ENCODE peak calls at places on chromosomes 7 and 10, in six cellular contexts. S is mesenchymal stem cell, B is IMR-90, U is neuronal stem cell, I is H9, Q is H1. F is an unnamed sample.

GRCh38 chr7:26863504-26864308 is 684 bp downstream of the SKAP2 start:
- DNase-seq in S (peak), B (peak), U (no peak), I (no peak), Q (no peak), F (peak)

GRCh38 chr10:97861351-97861750 is 11.7 kb downstream of the GOLGA7B start:
- DNase-seq in S (peak), B (peak), U (no peak), I (no peak), Q (no peak), F (peak)

GRCh38 chr7:80107278-80107677 is 27.4 kb upstream of the GNAI1 start:
- DNase-seq in S (peak), B (no peak), U (no peak), I (no peak), Q (no peak), F (no peak)

GRCh38 chr7:25557930-25558329 is 329.6 kb upstream of the NPVF start:
- DNase-seq in S (no peak), B (no peak), U (no peak), I (no peak), Q (no peak), F (no peak)

GRCh38 chr10:4947039-4947634 is 16.1 kb upstream of the AKR1C1 start:
- DNase-seq in S (peak), B (peak), U (no peak), I (no peak), Q (no peak), F (no peak)

GRCh38 chr10:21078410-21079329 is 181.6 kb upstream of the NEBL start:
- DNase-seq in S (peak), B (peak), U (peak), I (peak), Q (peak), F (peak)

GRCh38 chr7:26603631-26604030 is 260.8 kb downstream of the SKAP2 start:
- DNase-seq in S (peak), B (no peak), U (no peak), I (peak), Q (no peak), F (peak)

GRCh38 chr7:1314021-1314907 is 81.6 kb downstream of the UNCX start:
- DNase-seq in S (no peak), B (no peak), U (no peak), I (peak), Q (peak), F (no peak)

GRCh38 chr10:42988517-42989395 is 88.1 kb upstream of the RET start:
- DNase-seq in S (no peak), B (no peak), U (no peak), I (no peak), Q (peak), F (no peak)

GRCh38 chr7:107811934-107812333 is 8.9 kb upstream of the SLC26A3 start:
- DNase-seq in S (no peak), B (no peak), U (no peak), I (no peak), Q (no peak), F (peak)

GRCh38 chr7:746074-747061 is 19.3 kb upstream of the PRKAR1B start:
- DNase-seq in S (no peak), B (no peak), U (no peak), I (no peak), Q (no peak), F (no peak)

GRCh38 chr10:24115403-24115802 is 93.5 kb upstream of the KIAA1217 start:
- DNase-seq in S (no peak), B (no peak), U (no peak), I (no peak), Q (no peak), F (no peak)

GRCh38 chr7:512541-513311 is 6.9 kb downstream of the PDGFA start:
- DNase-seq in S (no peak), B (no peak), U (no peak), I (no peak), Q (no peak), F (no peak)

GRCh38 chr10:93995598-93996271 is 2.0 kb downstream of the PLCE1 start:
- DNase-seq in S (no peak), B (peak), U (no peak), I (no peak), Q (no peak), F (no peak)

GRCh38 chr10:19922236-19922963 is 106.2 kb downstream of the PLXDC2 start:
- DNase-seq in S (peak), B (peak), U (no peak), I (no peak), Q (no peak), F (no peak)

GRCh38 chr7:142711722-142712616 is 37.3 kb upstream of the PRSS1 start:
- DNase-seq in S (peak), B (peak), U (no peak), I (no peak), Q (no peak), F (no peak)
- H2AFZ ChIP-seq in S (no peak), B (no peak), U (no peak), I (no peak), Q (no peak), F (no peak)

GRCh38 chr7:116232402-116232749 is 22.0 kb downstream of the TES start:
- DNase-seq in S (peak), B (peak), U (no peak), I (no peak), Q (no peak), F (no peak)

GRCh38 chr7:116232920-116233319 is 22.6 kb downstream of the TES start:
- DNase-seq in S (peak), B (no peak), U (no peak), I (no peak), Q (no peak), F (no peak)

GRCh38 chr7:116229359-116229758 is 19.0 kb downstream of the TES start:
- DNase-seq in S (no peak), B (no peak), U (no peak), I (no peak), Q (no peak), F (no peak)

GRCh38 chr7:116230191-116231005 is 20.1 kb downstream of the TES start:
- DNase-seq in S (peak), B (no peak), U (no peak), I (no peak), Q (no peak), F (no peak)

DNA sequence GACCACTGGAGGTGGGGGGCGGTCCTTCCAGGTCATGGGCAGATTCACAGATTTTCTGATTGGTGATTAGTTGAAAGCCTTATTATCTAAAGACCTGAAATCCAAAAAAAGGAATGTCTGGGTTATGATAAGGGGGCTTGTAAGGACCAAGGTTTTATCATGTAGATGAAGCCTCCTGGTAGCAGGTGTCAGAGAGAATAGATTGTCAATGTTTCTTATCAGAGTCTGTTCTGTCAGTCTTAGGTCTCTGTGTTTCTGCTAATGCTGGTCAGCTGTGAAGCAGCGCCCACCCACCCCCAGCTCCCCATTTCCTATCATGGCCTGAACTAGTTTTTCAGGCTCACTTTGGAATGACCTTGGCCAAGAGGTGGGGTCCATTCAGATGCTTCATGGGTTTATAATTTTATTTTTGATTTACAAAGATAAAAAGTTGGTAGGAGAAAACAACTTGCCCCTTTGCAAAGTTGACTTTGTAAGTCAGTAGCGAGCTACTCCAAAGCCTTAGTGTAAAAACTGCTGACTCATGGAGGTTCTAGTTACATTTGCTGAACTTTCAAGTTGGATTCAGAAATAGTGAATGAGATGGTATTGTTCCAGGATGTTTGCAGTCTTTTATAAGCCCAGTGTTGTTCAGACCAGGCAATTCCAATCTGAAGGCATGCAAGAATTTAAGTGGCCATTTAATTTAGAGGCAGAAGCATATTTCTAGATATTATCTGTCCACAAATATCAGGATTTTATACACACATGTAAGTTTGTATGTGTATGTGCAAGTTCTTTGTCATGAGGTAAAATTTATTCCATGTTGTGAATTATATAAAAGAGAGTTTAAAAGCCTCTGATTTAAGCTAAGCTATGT is 21.4 kb downstream of the TES start:
- DNase-seq in S (peak), B (peak), U (no peak), I (no peak), Q (no peak), F (no peak)
- H2BK120ac ChIP-seq in S (no peak), B (peak), U (no peak), I (no peak), Q (no peak), F (no peak)

GRCh38 chr10:74824184-74825032 is 2.0 kb upstream of the KAT6B start:
- DNase-seq in S (no peak), B (no peak), U (no peak), I (peak), Q (peak), F (no peak)
- H2BK5ac ChIP-seq in S (no peak), B (peak), U (peak), I (no peak), Q (peak), F (peak)

GRCh38 chr10:99681553-99681952 is 22.2 kb downstream of the ENTPD7 start:
- DNase-seq in S (no peak), B (peak), U (no peak), I (no peak), Q (no peak), F (no peak)

GRCh38 chr10:99682032-99682431 is 22.7 kb downstream of the ENTPD7 start:
- DNase-seq in S (no peak), B (no peak), U (no peak), I (no peak), Q (no peak), F (no peak)

GRCh38 chr10:99689461-99689860 is 30.2 kb downstream of the ENTPD7 start:
- DNase-seq in S (no peak), B (peak), U (no peak), I (no peak), Q (no peak), F (no peak)

GRCh38 chr10:99682752-99683151 is 23.4 kb downstream of the ENTPD7 start:
- DNase-seq in S (no peak), B (no peak), U (no peak), I (no peak), Q (no peak), F (peak)

GRCh38 chr10:99685232-99686041 is 26.1 kb downstream of the ENTPD7 start:
- DNase-seq in S (no peak), B (no peak), U (no peak), I (no peak), Q (no peak), F (peak)
- H2AFZ ChIP-seq in S (no peak), B (no peak), U (no peak), I (no peak), Q (no peak), F (no peak)

DNA sequence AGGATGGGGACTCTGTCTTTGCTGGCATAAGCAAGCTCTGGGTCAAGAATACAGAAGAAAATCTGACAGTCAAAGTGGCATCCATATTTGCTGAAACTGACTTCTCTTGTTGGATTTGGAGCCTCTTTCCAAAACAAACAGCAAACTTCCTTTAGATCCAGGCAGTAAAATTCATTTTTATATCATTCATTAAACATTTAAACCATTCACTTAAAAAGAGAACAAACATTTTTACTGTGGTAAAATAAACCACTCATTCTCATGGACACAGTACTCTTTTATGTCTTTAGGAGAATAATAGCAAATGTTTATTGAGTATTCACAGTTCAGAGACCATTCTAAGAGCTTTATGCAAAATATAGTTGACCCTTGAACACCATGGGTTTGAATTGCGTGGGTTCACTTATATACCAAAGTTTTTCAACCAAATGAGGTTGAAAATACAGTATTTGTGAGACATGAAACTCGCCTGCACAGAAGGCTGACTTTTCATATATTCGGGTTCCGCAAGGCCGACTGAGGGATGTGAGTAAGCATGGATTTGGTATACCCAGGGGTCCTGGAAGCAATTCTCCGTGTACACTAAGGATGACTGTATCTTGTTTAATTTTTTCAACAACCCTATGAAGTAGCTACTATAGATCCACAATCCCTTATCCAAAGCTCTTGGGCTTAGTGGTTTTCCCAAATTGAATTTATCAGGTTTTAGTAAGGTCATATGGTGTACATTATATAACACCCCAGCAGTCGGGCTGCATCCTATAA is 49.1 kb downstream of the ATXN7L1 start:
- DNase-seq in S (no peak), B (no peak), U (no peak), I (no peak), Q (no peak), F (no peak)
- H2BK120ac ChIP-seq in S (no peak), B (peak), U (no peak), I (no peak), Q (no peak), F (no peak)